ENCODE peak calls at places on chromosomes 1 and 21, in five cellular contexts. B, R, V, L and T are unnamed samples.

GRCh38 chr1:110211503-110212164 is 1.5 kb downstream of the KCNC4 start:
- DNase-seq in B (no peak), R (no peak), V (no peak), L (no peak), T (no peak)

GRCh38 chr1:232669981-232670763 is 40.2 kb upstream of the SIPA1L2 start:
- DNase-seq in B (peak), R (no peak), V (no peak), L (no peak), T (peak)

GRCh38 chr1:66769512-66770229 is 17.4 kb downstream of the DYNLT5 start:
- DNase-seq in B (no peak), R (no peak), V (no peak), L (no peak), T (no peak)

GRCh38 chr1:184513966-184514365 is 127.1 kb downstream of the C1orf21 start:
- DNase-seq in B (peak), R (no peak), V (no peak), L (peak), T (peak)

GRCh38 chr21:34363733-34364132 is at the start of gene KCNE2:
- DNase-seq in B (no peak), R (no peak), V (no peak), L (no peak), T (no peak)

GRCh38 chr1:157505481-157506272 is 46.6 kb downstream of the FCRL5 start:
- DNase-seq in B (peak), R (peak), V (no peak), L (peak), T (peak)

GRCh38 chr1:30198805-30199403 is 524.5 kb downstream of the MATN1 start:
- DNase-seq in B (no peak), R (no peak), V (no peak), L (no peak), T (no peak)

GRCh38 chr1:156402621-156403020 is 33.6 kb downstream of the RHBG start:
- DNase-seq in B (no peak), R (no peak), V (no peak), L (no peak), T (no peak)

GRCh38 chr1:13807213-13807612 is 107.2 kb downstream of the PRDM2 start:
- DNase-seq in B (no peak), R (no peak), V (no peak), L (peak), T (peak)

GRCh38 chr1:59230622-59231021 is 66.3 kb upstream of the FGGY start:
- DNase-seq in B (no peak), R (no peak), V (no peak), L (no peak), T (no peak)

GRCh38 chr1:45010855-45011811 is at the start of gene HECTD3:
- DNase-seq in B (peak), R (peak), V (peak), L (peak), T (peak)

GRCh38 chr1:54845772-54846171 is 41.2 kb downstream of the DHCR24 start:
- DNase-seq in B (no peak), R (no peak), V (no peak), L (peak), T (no peak)

GRCh38 chr1:172824199-172824598 is 165.3 kb downstream of the FASLG start:
- DNase-seq in B (peak), R (no peak), V (no peak), L (no peak), T (peak)

GRCh38 chr1:172581779-172582178 is 48.8 kb downstream of the SUCO start:
- DNase-seq in B (peak), R (no peak), V (no peak), L (no peak), T (peak)

GRCh38 chr1:199279872-199280649 is 641.2 kb downstream of the PTPRC start:
- DNase-seq in B (peak), R (no peak), V (no peak), L (no peak), T (peak)

GRCh38 chr1:14781811-14782210 is 183.3 kb downstream of the KAZN start:
- DNase-seq in B (no peak), R (no peak), V (no peak), L (no peak), T (no peak)

GRCh38 chr1:159752135-159752580 is 28.6 kb upstream of the DUSP23 start:
- DNase-seq in B (peak), R (peak), V (peak), L (peak), T (peak)

GRCh38 chr21:36491191-36491916 is 11.4 kb upstream of the CLDN14 start:
- DNase-seq in B (no peak), R (no peak), V (no peak), L (no peak), T (peak)

GRCh38 chr1:41767534-41767933 is 151.2 kb downstream of the HIVEP3 start:
- DNase-seq in B (no peak), R (no peak), V (no peak), L (no peak), T (no peak)

GRCh38 chr1:197285526-197286217 is 17.6 kb downstream of the CRB1 start:
- DNase-seq in B (no peak), R (no peak), V (no peak), L (no peak), T (no peak)

GRCh38 chr1:94828251-94828650 is 8.1 kb downstream of the SLC44A3 start:
- DNase-seq in B (no peak), R (no peak), V (no peak), L (no peak), T (no peak)

GRCh38 chr1:94827434-94827833 is 7.3 kb downstream of the SLC44A3 start:
- DNase-seq in B (no peak), R (peak), V (no peak), L (no peak), T (no peak)

GRCh38 chr1:94832446-94832845 is 12.3 kb downstream of the SLC44A3 start:
- DNase-seq in B (peak), R (no peak), V (no peak), L (no peak), T (no peak)

GRCh38 chr1:94836891-94837290 is 16.7 kb downstream of the SLC44A3 start:
- DNase-seq in B (no peak), R (no peak), V (no peak), L (no peak), T (no peak)

GRCh38 chr1:94831636-94832035 is 11.5 kb downstream of the SLC44A3 start:
- DNase-seq in B (no peak), R (no peak), V (no peak), L (no peak), T (no peak)
- H3K4me3 ChIP-seq in B (no peak), R (no peak), V (no peak), L (no peak), T (no peak)

GRCh38 chr21:25360593-25360992 is 246.7 kb downstream of the MRPL39 start:
- DNase-seq in B (no peak), R (no peak), V (no peak), L (no peak), T (peak)
- TF ChIP-seq CTCF in B (peak), R (no peak), V (no peak), L (no peak), T (peak)

GRCh38 chr1:20483098-20483832 is 2.7 kb downstream of the CAMK2N1 start:
- DNase-seq in B (no peak), R (no peak), V (no peak), L (peak), T (no peak)
- H3K4me3 ChIP-seq in B (peak), R (no peak), V (peak), L (no peak), T (peak)

GRCh38 chr1:40390857-40391256 is 17.3 kb downstream of the SMAP2 start:
- DNase-seq in B (no peak), R (no peak), V (no peak), L (no peak), T (no peak)
- TF ChIP-seq CTCF in B (no peak), R (no peak), V (no peak), L (no peak), T (no peak)

GRCh38 chr1:175978476-175978875 is 228.6 kb downstream of the COP1 start:
- DNase-seq in B (peak), R (no peak), V (no peak), L (no peak), T (peak)
- H3K4me3 ChIP-seq in B (no peak), R (no peak), V (no peak), L (no peak), T (no peak)

DNA sequence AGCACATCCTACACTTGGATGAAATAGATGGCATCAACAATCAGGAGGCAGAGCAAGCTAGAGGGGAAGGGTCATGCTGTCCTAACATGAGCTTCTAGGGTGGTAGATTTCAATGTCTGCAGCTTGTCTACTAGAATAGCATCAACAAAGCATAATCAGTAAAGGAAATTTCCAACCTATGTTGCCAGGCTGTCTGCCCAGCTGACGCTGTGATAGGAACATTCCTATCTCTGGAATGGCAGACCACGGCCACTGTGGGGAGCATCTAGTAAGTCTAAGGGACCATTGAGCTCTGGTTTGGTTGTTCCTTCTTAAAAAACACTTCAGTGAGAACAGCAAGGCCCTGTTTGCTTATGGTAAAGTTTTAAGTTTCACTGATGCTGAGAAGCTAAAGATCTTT is 206.8 kb downstream of the PAPPA2 start:
- DNase-seq in B (no peak), R (no peak), V (no peak), L (no peak), T (no peak)
- TF ChIP-seq CTCF in B (no peak), R (no peak), V (no peak), L (no peak), T (no peak)

DNA sequence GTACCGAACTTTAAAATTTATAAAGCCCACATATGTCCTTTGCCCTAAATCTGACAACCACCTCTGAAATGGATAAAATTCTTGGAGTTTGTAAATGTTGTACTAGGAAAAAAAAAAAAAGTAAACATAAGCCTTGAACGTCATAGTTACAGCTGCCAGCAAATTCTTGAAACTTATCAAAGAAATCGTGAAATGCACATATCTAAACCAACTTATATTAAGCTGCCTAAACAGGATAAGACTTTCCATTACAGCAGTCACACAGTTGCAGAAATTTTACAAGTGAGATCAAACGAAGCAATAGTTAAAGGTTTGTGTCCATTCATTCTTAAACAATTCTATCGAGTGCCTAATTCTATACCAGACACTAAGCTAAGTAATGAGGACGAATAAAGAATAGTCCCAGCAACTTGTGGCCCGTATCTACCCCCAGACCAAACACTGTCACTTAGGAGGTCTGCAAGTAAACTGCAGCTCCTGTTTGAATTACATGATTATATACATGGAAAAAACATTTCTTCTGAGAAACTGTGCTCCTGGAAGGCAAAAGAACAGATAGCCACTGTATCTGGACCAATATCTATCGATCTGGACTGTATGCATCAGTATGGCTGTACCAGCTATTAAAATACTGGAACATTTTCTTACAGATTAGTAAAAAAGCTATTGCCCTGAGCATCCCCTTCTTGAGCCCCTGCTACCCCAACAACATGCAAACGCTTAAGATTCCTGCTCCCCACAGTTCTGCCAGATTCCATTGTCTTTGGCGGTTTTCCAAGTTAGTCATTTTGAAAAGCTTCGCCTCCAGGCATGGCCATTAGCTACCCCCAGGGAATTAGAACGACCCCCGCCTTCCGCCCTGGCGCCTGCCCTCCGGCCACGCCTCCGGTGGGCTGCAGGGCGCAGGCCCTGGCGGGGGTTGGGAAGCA is 3.4 kb upstream of the SEC22B start:
- DNase-seq in B (peak), R (peak), V (no peak), L (no peak), T (peak)
- H3K4me3 ChIP-seq in B (peak), R (no peak), V (peak), L (no peak), T (peak)

DNA sequence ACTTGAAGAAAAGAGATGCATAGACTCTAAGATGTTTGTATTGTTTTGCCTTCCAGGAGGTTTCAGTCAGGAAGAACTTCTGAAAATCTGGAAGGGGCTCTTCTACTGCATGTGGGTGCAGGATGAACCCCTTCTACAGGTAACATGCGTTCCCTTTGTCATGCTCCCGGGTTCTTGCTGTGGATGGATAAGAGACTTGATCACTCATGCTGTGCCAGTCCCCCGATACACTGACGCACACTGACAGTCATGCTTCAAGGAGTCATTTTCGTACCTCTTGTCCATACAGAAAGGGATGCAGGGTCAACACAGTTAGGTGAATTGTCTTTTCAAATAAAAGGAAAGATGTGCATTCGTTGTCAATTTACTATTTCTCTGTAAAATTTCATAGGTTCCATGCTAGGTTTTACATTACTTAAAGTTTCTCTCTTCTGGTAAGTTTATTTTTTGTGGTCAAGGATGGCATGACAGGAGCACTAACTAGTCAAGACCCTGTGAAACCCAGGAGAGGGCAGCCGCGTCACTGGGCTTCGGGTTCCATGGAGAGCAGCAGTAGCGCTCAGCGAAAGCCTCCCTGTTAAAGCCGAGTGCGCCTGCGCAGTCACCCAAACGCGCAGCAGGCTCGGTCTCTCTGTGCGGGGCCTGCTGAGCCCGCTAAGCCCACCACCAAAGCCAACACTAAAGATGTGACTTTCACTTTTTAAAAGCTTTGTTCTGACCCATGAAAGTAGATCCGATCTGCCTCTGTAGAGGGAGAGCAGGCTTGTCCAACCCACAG is 10.7 kb downstream of the RRP1B start:
- DNase-seq in B (no peak), R (no peak), V (no peak), L (no peak), T (no peak)
- TF ChIP-seq CTCF in B (no peak), R (no peak), V (no peak), L (no peak), T (no peak)